ENCODE peak calls at places on chromosomes 7 and 10, in five cellular contexts. One of them, this sample, is unnamed.

GRCh38 chr10:116833986-116834760 is 15.1 kb upstream of the ENO4 start:
- DNase-seq in colonic mucosa: no peak
- DNase-seq in dorsolateral prefrontal cortex: no peak
- DNase-seq in thoracic aorta: no peak
- DNase-seq in iPS DF 6.9: no peak
- DNase-seq in this sample: no peak

GRCh38 chr7:127189885-127190284 is 62.9 kb downstream of the GRM8 start:
- DNase-seq in dorsolateral prefrontal cortex: no peak
- DNase-seq in thoracic aorta: no peak
- DNase-seq in colonic mucosa: no peak
- DNase-seq in iPS DF 6.9: no peak
- DNase-seq in this sample: no peak

GRCh38 chr10:53490553-53490952 is 718.0 kb upstream of the MBL2 start:
- DNase-seq in colonic mucosa: no peak
- DNase-seq in thoracic aorta: no peak
- DNase-seq in iPS DF 6.9: no peak
- DNase-seq in dorsolateral prefrontal cortex: no peak
- DNase-seq in this sample: no peak

GRCh38 chr7:114670676-114671075 is 251.2 kb upstream of the MDFIC start:
- DNase-seq in dorsolateral prefrontal cortex: no peak
- DNase-seq in thoracic aorta: no peak
- DNase-seq in iPS DF 6.9: no peak
- DNase-seq in colonic mucosa: no peak
- DNase-seq in this sample: no peak

GRCh38 chr7:141651417-141651816 is 50.5 kb downstream of the DENND11 start:
- DNase-seq in iPS DF 6.9: no peak
- DNase-seq in dorsolateral prefrontal cortex: no peak
- DNase-seq in thoracic aorta: no peak
- DNase-seq in colonic mucosa: no peak
- DNase-seq in this sample: no peak

GRCh38 chr7:123410273-123410928 is 124.0 kb downstream of the IQUB start:
- DNase-seq in dorsolateral prefrontal cortex: no peak
- DNase-seq in iPS DF 6.9: no peak
- DNase-seq in colonic mucosa: no peak
- DNase-seq in thoracic aorta: no peak
- DNase-seq in this sample: no peak

GRCh38 chr7:155580367-155580766 is 34.0 kb upstream of the CNPY1 start:
- DNase-seq in iPS DF 6.9: no peak
- DNase-seq in colonic mucosa: no peak
- DNase-seq in dorsolateral prefrontal cortex: no peak
- DNase-seq in thoracic aorta: no peak
- DNase-seq in this sample: no peak

GRCh38 chr10:101061814-101062230 is at the start of gene KAZALD1:
- DNase-seq in thoracic aorta: no peak
- DNase-seq in dorsolateral prefrontal cortex: no peak
- DNase-seq in colonic mucosa: peak
- DNase-seq in iPS DF 6.9: no peak
- DNase-seq in this sample: no peak

GRCh38 chr7:69374036-69374420 is 224.2 kb upstream of the AUTS2 start:
- DNase-seq in dorsolateral prefrontal cortex: no peak
- DNase-seq in colonic mucosa: no peak
- DNase-seq in iPS DF 6.9: no peak
- DNase-seq in thoracic aorta: no peak
- DNase-seq in this sample: peak

GRCh38 chr10:33240265-33240664 is 94.2 kb downstream of the NRP1 start:
- DNase-seq in thoracic aorta: no peak
- DNase-seq in dorsolateral prefrontal cortex: no peak
- DNase-seq in iPS DF 6.9: no peak
- DNase-seq in colonic mucosa: no peak
- DNase-seq in this sample: no peak

GRCh38 chr10:64396105-64396504 is 874.9 kb downstream of the REEP3 start:
- DNase-seq in dorsolateral prefrontal cortex: no peak
- DNase-seq in colonic mucosa: no peak
- DNase-seq in thoracic aorta: no peak
- DNase-seq in iPS DF 6.9: peak
- DNase-seq in this sample: no peak

GRCh38 chr7:136079066-136079465 is 101.9 kb upstream of the MTPN start:
- DNase-seq in dorsolateral prefrontal cortex: no peak
- DNase-seq in thoracic aorta: no peak
- DNase-seq in iPS DF 6.9: no peak
- DNase-seq in colonic mucosa: no peak
- DNase-seq in this sample: no peak

GRCh38 chr7:68752485-68752884 is 845.8 kb upstream of the AUTS2 start:
- DNase-seq in dorsolateral prefrontal cortex: no peak
- DNase-seq in colonic mucosa: no peak
- DNase-seq in iPS DF 6.9: no peak
- DNase-seq in thoracic aorta: no peak
- DNase-seq in this sample: no peak

GRCh38 chr10:74156919-74157289 is 5.9 kb downstream of the ADK start:
- DNase-seq in dorsolateral prefrontal cortex: no peak
- DNase-seq in iPS DF 6.9: no peak
- DNase-seq in thoracic aorta: no peak
- DNase-seq in colonic mucosa: no peak
- DNase-seq in this sample: no peak

GRCh38 chr10:122455376-122456056 is 1.1 kb downstream of the ARMS2 start:
- DNase-seq in iPS DF 6.9: no peak
- DNase-seq in colonic mucosa: no peak
- DNase-seq in dorsolateral prefrontal cortex: no peak
- DNase-seq in thoracic aorta: no peak
- DNase-seq in this sample: no peak

GRCh38 chr10:44016589-44017482 is 368.1 kb downstream of the CXCL12 start:
- DNase-seq in colonic mucosa: no peak
- DNase-seq in dorsolateral prefrontal cortex: no peak
- DNase-seq in iPS DF 6.9: no peak
- DNase-seq in thoracic aorta: no peak
- DNase-seq in this sample: no peak

GRCh38 chr10:18087398-18087797 is 52.8 kb upstream of the CACNB2 start:
- DNase-seq in dorsolateral prefrontal cortex: no peak
- DNase-seq in thoracic aorta: no peak
- DNase-seq in iPS DF 6.9: no peak
- DNase-seq in colonic mucosa: peak
- DNase-seq in this sample: no peak

GRCh38 chr10:6052247-6053221 is 9.6 kb downstream of the IL2RA start:
- DNase-seq in dorsolateral prefrontal cortex: no peak
- DNase-seq in thoracic aorta: no peak
- DNase-seq in colonic mucosa: peak
- DNase-seq in iPS DF 6.9: no peak
- DNase-seq in this sample: no peak

GRCh38 chr10:60726253-60726652 is 52.0 kb upstream of the CDK1 start:
- DNase-seq in dorsolateral prefrontal cortex: no peak
- DNase-seq in iPS DF 6.9: no peak
- DNase-seq in colonic mucosa: no peak
- DNase-seq in thoracic aorta: no peak
- DNase-seq in this sample: no peak

GRCh38 chr7:55192718-55193117 is 172.4 kb upstream of the LANCL2 start:
- DNase-seq in iPS DF 6.9: no peak
- DNase-seq in colonic mucosa: no peak
- DNase-seq in dorsolateral prefrontal cortex: no peak
- DNase-seq in thoracic aorta: no peak
- DNase-seq in this sample: no peak

GRCh38 chr10:97025613-97026242 is 160.0 kb downstream of the SLIT1 start:
- DNase-seq in colonic mucosa: peak
- DNase-seq in iPS DF 6.9: peak
- DNase-seq in thoracic aorta: no peak
- DNase-seq in dorsolateral prefrontal cortex: peak
- DNase-seq in this sample: no peak

GRCh38 chr7:200290-200689 is 7.9 kb downstream of the FAM20C start:
- DNase-seq in iPS DF 6.9: no peak
- DNase-seq in colonic mucosa: no peak
- DNase-seq in dorsolateral prefrontal cortex: no peak
- DNase-seq in thoracic aorta: no peak
- DNase-seq in this sample: no peak

GRCh38 chr7:124765401-124766352 is at the start of gene GPR37:
- DNase-seq in thoracic aorta: peak
- DNase-seq in dorsolateral prefrontal cortex: peak
- DNase-seq in iPS DF 6.9: peak
- DNase-seq in colonic mucosa: peak
- DNase-seq in this sample: no peak

GRCh38 chr10:5976689-5977470 is 463 bp downstream of the IL15RA start:
- DNase-seq in iPS DF 6.9: no peak
- DNase-seq in thoracic aorta: no peak
- DNase-seq in dorsolateral prefrontal cortex: no peak
- DNase-seq in colonic mucosa: peak
- DNase-seq in this sample: no peak

GRCh38 chr10:129758591-129759021 is 205.5 kb downstream of the EBF3 start:
- DNase-seq in iPS DF 6.9: no peak
- DNase-seq in dorsolateral prefrontal cortex: peak
- DNase-seq in colonic mucosa: no peak
- DNase-seq in thoracic aorta: no peak
- DNase-seq in this sample: no peak

GRCh38 chr10:8045728-8046494 is 8.6 kb upstream of the GATA3 start:
- DNase-seq in iPS DF 6.9: no peak
- DNase-seq in dorsolateral prefrontal cortex: no peak
- DNase-seq in colonic mucosa: no peak
- DNase-seq in thoracic aorta: no peak
- DNase-seq in this sample: no peak

GRCh38 chr7:81159402-81159801 is 240.6 kb upstream of the SEMA3C start:
- DNase-seq in dorsolateral prefrontal cortex: no peak
- DNase-seq in thoracic aorta: no peak
- DNase-seq in iPS DF 6.9: no peak
- DNase-seq in colonic mucosa: no peak
- DNase-seq in this sample: no peak

GRCh38 chr10:33306756-33307519 is 27.5 kb downstream of the NRP1 start:
- DNase-seq in thoracic aorta: no peak
- DNase-seq in iPS DF 6.9: no peak
- DNase-seq in colonic mucosa: no peak
- DNase-seq in dorsolateral prefrontal cortex: no peak
- DNase-seq in this sample: no peak

GRCh38 chr10:5524721-5525531 is at the start of gene CALML3:
- DNase-seq in dorsolateral prefrontal cortex: no peak
- DNase-seq in iPS DF 6.9: no peak
- DNase-seq in colonic mucosa: no peak
- DNase-seq in thoracic aorta: no peak
- DNase-seq in this sample: no peak

GRCh38 chr7:2753148-2753547 is 65.1 kb downstream of the AMZ1 start:
- DNase-seq in dorsolateral prefrontal cortex: no peak
- DNase-seq in colonic mucosa: no peak
- DNase-seq in iPS DF 6.9: no peak
- DNase-seq in thoracic aorta: no peak
- DNase-seq in this sample: no peak

GRCh38 chr10:124213471-124213870 is 120.1 kb upstream of the CHST15 start:
- DNase-seq in thoracic aorta: no peak
- DNase-seq in colonic mucosa: no peak
- DNase-seq in dorsolateral prefrontal cortex: no peak
- DNase-seq in iPS DF 6.9: no peak
- DNase-seq in this sample: no peak

GRCh38 chr10:5843814-5844705 is 30.8 kb upstream of the GDI2 start:
- DNase-seq in iPS DF 6.9: no peak
- DNase-seq in thoracic aorta: no peak
- DNase-seq in dorsolateral prefrontal cortex: no peak
- DNase-seq in colonic mucosa: no peak
- DNase-seq in this sample: no peak

GRCh38 chr10:133261726-133262325 is 14.8 kb downstream of the ADAM8 start:
- DNase-seq in dorsolateral prefrontal cortex: peak
- DNase-seq in thoracic aorta: peak
- DNase-seq in colonic mucosa: peak
- DNase-seq in iPS DF 6.9: no peak
- DNase-seq in this sample: no peak

GRCh38 chr10:133262696-133263095 is 14.0 kb downstream of the ADAM8 start:
- DNase-seq in dorsolateral prefrontal cortex: no peak
- DNase-seq in iPS DF 6.9: no peak
- DNase-seq in colonic mucosa: peak
- DNase-seq in thoracic aorta: no peak
- DNase-seq in this sample: no peak

GRCh38 chr10:133263674-133264073 is 13.0 kb downstream of the ADAM8 start:
- DNase-seq in colonic mucosa: no peak
- DNase-seq in thoracic aorta: no peak
- DNase-seq in iPS DF 6.9: no peak
- DNase-seq in dorsolateral prefrontal cortex: no peak
- DNase-seq in this sample: no peak

GRCh38 chr10:133266056-133266795 is 10.4 kb downstream of the ADAM8 start:
- DNase-seq in thoracic aorta: no peak
- DNase-seq in dorsolateral prefrontal cortex: no peak
- DNase-seq in colonic mucosa: no peak
- DNase-seq in iPS DF 6.9: no peak
- DNase-seq in this sample: no peak

GRCh38 chr10:133264455-133264854 is 12.2 kb downstream of the ADAM8 start:
- DNase-seq in iPS DF 6.9: no peak
- DNase-seq in thoracic aorta: no peak
- DNase-seq in colonic mucosa: peak
- DNase-seq in dorsolateral prefrontal cortex: no peak
- DNase-seq in this sample: no peak
- H3K27ac ChIP-seq in iPS DF 6.9: no peak
- H3K27ac ChIP-seq in thoracic aorta: no peak
- H3K27ac ChIP-seq in colonic mucosa: no peak
- H3K27ac ChIP-seq in dorsolateral prefrontal cortex: no peak
- H3K27ac ChIP-seq in this sample: no peak

GRCh38 chr10:58444876-58445275 is 59.7 kb downstream of the TFAM start:
- DNase-seq in thoracic aorta: no peak
- DNase-seq in colonic mucosa: no peak
- DNase-seq in iPS DF 6.9: no peak
- DNase-seq in dorsolateral prefrontal cortex: no peak
- DNase-seq in this sample: no peak
- H3K27ac ChIP-seq in thoracic aorta: no peak
- H3K27ac ChIP-seq in colonic mucosa: no peak
- H3K27ac ChIP-seq in iPS DF 6.9: no peak
- H3K27ac ChIP-seq in dorsolateral prefrontal cortex: no peak
- H3K27ac ChIP-seq in this sample: no peak

GRCh38 chr10:15642095-15642494 is 77.6 kb downstream of the ITGA8 start:
- DNase-seq in thoracic aorta: no peak
- DNase-seq in iPS DF 6.9: no peak
- DNase-seq in dorsolateral prefrontal cortex: no peak
- DNase-seq in colonic mucosa: no peak
- DNase-seq in this sample: no peak
- H3K27ac ChIP-seq in thoracic aorta: peak
- H3K27ac ChIP-seq in iPS DF 6.9: no peak
- H3K27ac ChIP-seq in dorsolateral prefrontal cortex: no peak
- H3K27ac ChIP-seq in colonic mucosa: no peak
- H3K27ac ChIP-seq in this sample: no peak

DNA sequence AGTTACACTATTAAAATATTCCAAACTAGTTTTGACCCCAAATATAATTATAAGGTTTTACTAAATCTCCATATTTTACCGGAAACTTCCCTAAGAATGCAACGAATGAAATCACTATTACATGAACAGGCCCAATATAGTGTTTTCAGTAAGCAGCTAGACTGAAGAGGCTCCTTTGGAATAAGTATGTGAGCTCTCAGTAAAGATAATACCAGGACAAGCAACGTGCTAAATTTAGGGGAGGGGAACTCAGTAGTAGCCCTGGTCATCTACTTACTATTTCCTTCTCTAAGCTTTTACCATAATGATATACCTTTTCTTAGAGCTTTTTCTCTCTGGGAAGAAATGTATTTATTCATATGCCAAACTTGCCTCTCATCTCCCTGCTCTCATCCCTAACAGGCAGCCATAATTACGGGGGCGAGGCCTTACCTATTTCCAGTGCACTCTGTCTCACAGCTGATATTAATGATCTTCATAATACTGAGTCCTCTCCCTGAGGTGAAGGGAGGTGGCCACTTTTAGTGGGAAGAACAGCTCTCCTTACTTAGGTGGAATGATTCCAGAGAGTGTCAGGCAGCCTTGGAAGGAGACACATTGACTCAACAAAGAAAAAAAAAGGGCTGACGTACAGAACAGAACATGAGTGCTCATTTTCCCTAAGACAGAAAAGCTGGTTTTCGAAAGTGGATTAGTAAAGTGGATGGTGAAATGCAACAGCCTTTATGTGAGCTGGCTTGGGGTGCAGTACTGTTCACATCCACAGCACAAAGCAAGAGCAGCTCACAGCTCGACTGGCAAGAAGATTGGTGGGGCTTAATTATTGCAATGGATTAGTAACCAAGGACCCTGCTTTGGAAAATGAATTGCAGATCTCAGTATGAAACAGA is 165.4 kb downstream of the GLI3 start:
- DNase-seq in iPS DF 6.9: no peak
- DNase-seq in thoracic aorta: no peak
- DNase-seq in colonic mucosa: no peak
- DNase-seq in dorsolateral prefrontal cortex: no peak
- DNase-seq in this sample: no peak
- H3K27ac ChIP-seq in iPS DF 6.9: no peak
- H3K27ac ChIP-seq in thoracic aorta: no peak
- H3K27ac ChIP-seq in colonic mucosa: no peak
- H3K27ac ChIP-seq in dorsolateral prefrontal cortex: no peak
- H3K27ac ChIP-seq in this sample: no peak

This sample was measured in SK-N-MC.